ENCODE peak calls at places on chromosome X, in five cellular contexts. One of them, this sample, is unnamed.

GRCh38 chrX:81354954-81355353 is 153.1 kb downstream of the SH3BGRL start:
- DNase-seq in tibial nerve: no peak
- DNase-seq in suprapubic skin: no peak
- DNase-seq in heart left ventricle: no peak
- DNase-seq in psoas muscle: no peak
- DNase-seq in this sample: no peak

GRCh38 chrX:40173662-40174593 is 76.2 kb upstream of the BCOR start:
- DNase-seq in tibial nerve: no peak
- DNase-seq in suprapubic skin: peak; percentile 64
- DNase-seq in heart left ventricle: peak; percentile 51
- DNase-seq in psoas muscle: peak; percentile 35
- DNase-seq in this sample: peak; percentile 81

GRCh38 chrX:46637937-46638336 is 64.4 kb downstream of the CHST7 start:
- DNase-seq in tibial nerve: no peak
- DNase-seq in suprapubic skin: no peak
- DNase-seq in heart left ventricle: no peak
- DNase-seq in psoas muscle: no peak
- DNase-seq in this sample: no peak

GRCh38 chrX:35244796-35245508 is 302.4 kb downstream of the FAM47B start:
- DNase-seq in tibial nerve: no peak
- DNase-seq in suprapubic skin: no peak
- DNase-seq in heart left ventricle: no peak
- DNase-seq in psoas muscle: no peak
- DNase-seq in this sample: no peak

GRCh38 chrX:139831689-139832456 is 101.0 kb downstream of the ATP11C start:
- DNase-seq in tibial nerve: no peak
- DNase-seq in suprapubic skin: no peak
- DNase-seq in heart left ventricle: no peak
- DNase-seq in psoas muscle: no peak
- DNase-seq in this sample: no peak

GRCh38 chrX:130330706-130331105 is 9.0 kb upstream of the SLC25A14 start:
- DNase-seq in tibial nerve: no peak
- DNase-seq in suprapubic skin: no peak
- DNase-seq in heart left ventricle: peak; percentile 38
- DNase-seq in psoas muscle: peak; percentile 27
- DNase-seq in this sample: peak; percentile 44

GRCh38 chrX:48472225-48472624 is 2.2 kb upstream of the SLC38A5 start:
- DNase-seq in tibial nerve: no peak
- DNase-seq in suprapubic skin: no peak
- DNase-seq in heart left ventricle: no peak
- DNase-seq in psoas muscle: no peak
- DNase-seq in this sample: no peak

GRCh38 chrX:136170109-136170800 is 22.9 kb downstream of the FHL1 start:
- DNase-seq in tibial nerve: no peak
- DNase-seq in suprapubic skin: no peak
- DNase-seq in heart left ventricle: peak; percentile 63
- DNase-seq in psoas muscle: no peak
- DNase-seq in this sample: no peak

GRCh38 chrX:9770319-9770718 is 4.7 kb upstream of the GPR143 start:
- DNase-seq in tibial nerve: no peak
- DNase-seq in suprapubic skin: no peak
- DNase-seq in heart left ventricle: no peak
- DNase-seq in psoas muscle: no peak
- DNase-seq in this sample: no peak

GRCh38 chrX:29787666-29788065 is 427.7 kb upstream of the MAGEB2 start:
- DNase-seq in tibial nerve: no peak
- DNase-seq in suprapubic skin: no peak
- DNase-seq in heart left ventricle: no peak
- DNase-seq in psoas muscle: no peak
- DNase-seq in this sample: no peak

GRCh38 chrX:47796433-47796906 is 40.2 kb upstream of the ZNF81 start:
- DNase-seq in tibial nerve: no peak
- DNase-seq in suprapubic skin: no peak
- DNase-seq in heart left ventricle: no peak
- DNase-seq in psoas muscle: no peak
- DNase-seq in this sample: no peak

GRCh38 chrX:112819013-112819635 is 21.5 kb downstream of the AMOT start:
- DNase-seq in tibial nerve: no peak
- DNase-seq in suprapubic skin: no peak
- DNase-seq in heart left ventricle: no peak
- DNase-seq in psoas muscle: no peak
- DNase-seq in this sample: no peak

GRCh38 chrX:37347420-37347819 is 1.7 kb upstream of the PRRG1 start:
- DNase-seq in tibial nerve: no peak
- DNase-seq in suprapubic skin: no peak
- DNase-seq in heart left ventricle: no peak
- DNase-seq in psoas muscle: no peak
- DNase-seq in this sample: no peak

GRCh38 chrX:71623714-71624113 is 5.4 kb upstream of the CXCR3 start:
- DNase-seq in tibial nerve: no peak
- DNase-seq in suprapubic skin: peak; percentile 11
- DNase-seq in heart left ventricle: no peak
- DNase-seq in psoas muscle: no peak
- DNase-seq in this sample: no peak

GRCh38 chrX:71623105-71623450 is 4.8 kb upstream of the CXCR3 start:
- DNase-seq in tibial nerve: no peak
- DNase-seq in suprapubic skin: no peak
- DNase-seq in heart left ventricle: no peak
- DNase-seq in psoas muscle: no peak
- DNase-seq in this sample: no peak

GRCh38 chrX:71622347-71623104 is 4.2 kb upstream of the CXCR3 start:
- DNase-seq in tibial nerve: peak; percentile 47
- DNase-seq in suprapubic skin: peak; percentile 78
- DNase-seq in heart left ventricle: peak; percentile 85
- DNase-seq in psoas muscle: peak; percentile 81
- DNase-seq in this sample: peak; percentile 80

GRCh38 chrX:71619193-71619592 is 882 bp upstream of the CXCR3 start:
- DNase-seq in tibial nerve: no peak
- DNase-seq in suprapubic skin: no peak
- DNase-seq in heart left ventricle: no peak
- DNase-seq in psoas muscle: no peak
- DNase-seq in this sample: no peak

GRCh38 chrX:71621644-71622346 is 3.5 kb upstream of the CXCR3 start:
- DNase-seq in tibial nerve: no peak
- DNase-seq in suprapubic skin: no peak
- DNase-seq in heart left ventricle: no peak
- DNase-seq in psoas muscle: no peak
- DNase-seq in this sample: no peak
- H3K4me1 ChIP-seq in tibial nerve: peaks cover 6% of the 10 kb centered on the region
- H3K4me1 ChIP-seq in suprapubic skin: peaks cover 13% of the 10 kb centered on the region
- H3K4me1 ChIP-seq in heart left ventricle: peaks cover 17% of the 10 kb centered on the region
- H3K4me1 ChIP-seq in psoas muscle: peaks cover 15% of the 10 kb centered on the region
- H3K4me1 ChIP-seq in this sample: peaks cover 19% of the 10 kb centered on the region

DNA sequence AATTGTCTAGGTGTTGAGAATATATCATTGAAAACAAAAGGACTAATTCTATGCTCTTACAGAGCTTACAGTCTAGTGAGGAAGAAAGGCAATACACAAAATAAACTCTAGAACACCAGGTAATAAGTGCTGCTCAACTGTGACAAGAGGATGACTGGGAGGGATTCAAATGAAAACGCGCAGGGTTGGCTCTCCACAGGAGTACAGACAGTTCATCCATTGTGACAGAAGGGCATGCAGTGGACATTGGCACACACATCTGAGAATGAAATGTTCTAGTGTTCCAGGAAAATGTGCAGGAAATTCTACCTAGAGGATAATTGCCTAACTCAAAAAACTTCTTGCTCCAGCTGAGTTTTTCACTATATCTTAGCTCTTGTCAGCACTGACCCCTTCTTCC is 492.0 kb downstream of the IDS start:
- DNase-seq in tibial nerve: no peak
- DNase-seq in suprapubic skin: no peak
- DNase-seq in heart left ventricle: no peak
- DNase-seq in psoas muscle: no peak
- DNase-seq in this sample: no peak
- TF ChIP-seq CTCF in tibial nerve: no peak
- TF ChIP-seq CTCF in suprapubic skin: no peak
- TF ChIP-seq CTCF in heart left ventricle: no peak
- TF ChIP-seq CTCF in psoas muscle: no peak
- TF ChIP-seq CTCF in this sample: no peak

DNA sequence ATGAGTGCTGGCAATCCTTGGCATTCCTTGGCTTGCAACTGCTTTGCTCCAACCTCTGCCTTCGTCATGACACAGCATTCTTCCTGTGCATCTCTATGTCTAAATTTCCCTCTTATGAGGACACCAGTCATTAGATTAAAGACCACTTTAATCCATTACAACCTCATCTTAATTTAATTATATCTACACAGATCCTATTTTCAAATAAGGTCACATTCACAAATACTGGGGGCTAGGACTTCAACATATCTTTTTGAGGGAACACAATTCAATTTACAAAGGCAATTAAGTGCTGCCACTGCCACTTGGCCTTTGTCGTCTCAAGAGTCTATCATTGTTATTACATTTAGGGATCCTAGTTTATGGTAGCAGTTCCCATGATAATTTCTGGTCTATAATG is 163.7 kb upstream of the PPP1R2C start:
- DNase-seq in tibial nerve: no peak
- DNase-seq in suprapubic skin: no peak
- DNase-seq in heart left ventricle: no peak
- DNase-seq in psoas muscle: no peak
- DNase-seq in this sample: no peak
- H3K4me1 ChIP-seq in tibial nerve: no peaks in the 10 kb centered on the region
- H3K4me1 ChIP-seq in suprapubic skin: no peaks in the 10 kb centered on the region
- H3K4me1 ChIP-seq in heart left ventricle: no peaks in the 10 kb centered on the region
- H3K4me1 ChIP-seq in psoas muscle: no peaks in the 10 kb centered on the region
- H3K4me1 ChIP-seq in this sample: no peaks in the 10 kb centered on the region

GRCh38 chrX:115229337-115229991 is 4.4 kb downstream of the LRCH2 start:
- DNase-seq in tibial nerve: no peak
- DNase-seq in suprapubic skin: no peak
- DNase-seq in heart left ventricle: no peak
- DNase-seq in psoas muscle: no peak
- DNase-seq in this sample: no peak

DNA sequence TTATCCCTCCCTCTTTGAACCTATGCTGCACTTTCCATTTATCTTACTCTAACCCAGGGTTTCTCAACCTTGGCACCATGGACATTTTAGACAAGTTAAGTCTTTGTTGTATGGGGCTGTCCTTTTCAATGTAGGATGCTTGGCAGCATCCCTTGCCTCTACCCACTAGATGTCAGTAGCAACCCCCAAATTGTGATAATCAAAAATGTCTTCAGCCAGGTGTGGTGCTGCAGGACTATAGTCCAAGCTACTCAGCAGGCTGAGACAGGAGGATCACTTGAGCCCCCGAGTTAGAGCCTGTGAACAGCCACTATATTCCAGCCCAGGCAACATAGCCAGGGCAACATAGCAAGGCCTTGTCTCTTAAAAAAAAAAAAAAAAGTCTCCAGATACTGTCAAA is 7.0 kb downstream of the LRCH2 start:
- DNase-seq in tibial nerve: no peak
- DNase-seq in suprapubic skin: no peak
- DNase-seq in heart left ventricle: no peak
- DNase-seq in psoas muscle: no peak
- DNase-seq in this sample: no peak
- TF ChIP-seq CTCF in tibial nerve: no peak
- TF ChIP-seq CTCF in suprapubic skin: no peak
- TF ChIP-seq CTCF in heart left ventricle: peak; percentile 10
- TF ChIP-seq CTCF in psoas muscle: peak; percentile 20
- TF ChIP-seq CTCF in this sample: no peak

DNA sequence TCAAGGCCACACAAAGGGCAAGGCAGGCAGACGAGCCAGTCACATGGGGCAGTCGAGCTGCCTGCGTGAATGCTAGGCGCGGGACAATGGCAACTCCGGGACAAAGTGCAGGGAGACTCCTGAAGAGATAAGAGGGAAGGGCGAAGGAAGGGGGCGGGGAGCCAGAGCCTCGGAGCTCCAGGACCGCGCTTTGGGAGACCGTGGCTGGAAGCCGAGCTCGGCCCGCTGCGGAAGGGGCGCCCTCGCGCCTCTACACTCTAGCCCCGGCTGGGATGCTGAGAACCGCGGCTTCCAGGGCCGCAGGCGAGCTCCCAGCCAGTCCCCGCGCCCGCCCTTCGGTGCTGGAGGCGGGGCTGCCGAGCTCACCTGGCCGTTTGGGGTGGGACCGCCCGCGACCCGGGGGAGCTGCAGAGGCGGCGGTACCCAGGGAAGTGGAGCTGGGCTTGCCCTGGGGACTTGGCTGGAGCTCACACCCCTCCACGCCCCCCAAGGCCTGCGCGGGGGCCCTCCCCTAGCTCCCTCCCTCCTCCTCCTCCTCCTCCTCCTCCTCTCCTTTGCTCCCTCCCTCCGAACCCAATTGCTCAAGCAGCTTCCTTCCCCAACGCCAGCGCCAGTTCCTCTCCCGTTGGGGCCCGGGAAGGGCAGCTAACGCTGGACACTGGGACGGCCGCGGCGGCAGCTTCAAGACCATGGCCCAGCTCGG is at the start of gene SOWAHD:
- DNase-seq in tibial nerve: no peak
- DNase-seq in suprapubic skin: no peak
- DNase-seq in heart left ventricle: no peak
- DNase-seq in psoas muscle: peak; percentile 34
- DNase-seq in this sample: peak; percentile 67
- H3K4me1 ChIP-seq in tibial nerve: no peaks in the 10 kb centered on the region
- H3K4me1 ChIP-seq in suprapubic skin: peaks cover 5% of the 10 kb centered on the region
- H3K4me1 ChIP-seq in heart left ventricle: no peaks in the 10 kb centered on the region
- H3K4me1 ChIP-seq in psoas muscle: no peaks in the 10 kb centered on the region
- H3K4me1 ChIP-seq in this sample: no peaks in the 10 kb centered on the region